ENCODE peak calls at places on chromosomes 13 and 19, in five cellular contexts. C is lower leg skin, S is IMR-90, B is MM.1S, P is colonic mucosa. J is an unnamed sample.

GRCh38 chr13:51926528-51926885 is 64.7 kb downstream of the CCDC70 start:
- DNase-seq in C (no peak), S (no peak), B (no peak), P (no peak), J (no peak)

GRCh38 chr13:111161601-111162600 is 46.8 kb downstream of the ARHGEF7 start:
- DNase-seq in C (no peak), S (no peak), B (no peak), P (no peak), J (peak)

GRCh38 chr19:55015126-55015525 is 22.9 kb downstream of the GP6 start:
- DNase-seq in C (no peak), S (no peak), B (no peak), P (no peak), J (no peak)

GRCh38 chr19:35470128-35470527 is 20.1 kb downstream of the KRTDAP start:
- DNase-seq in C (no peak), S (no peak), B (no peak), P (no peak), J (no peak)

GRCh38 chr19:42143341-42144234 is 11.3 kb upstream of the POU2F2 start:
- DNase-seq in C (no peak), S (peak), B (no peak), P (no peak), J (no peak)

GRCh38 chr13:77990973-77991372 is 72.3 kb upstream of the EDNRB start:
- DNase-seq in C (no peak), S (no peak), B (no peak), P (no peak), J (no peak)

GRCh38 chr19:57903298-57904174 is 12.9 kb downstream of the ZNF417 start:
- DNase-seq in C (peak), S (peak), B (no peak), P (no peak), J (no peak)

GRCh38 chr13:51113969-51114368 is 2.9 kb upstream of the C13orf42 start:
- DNase-seq in C (no peak), S (no peak), B (no peak), P (no peak), J (no peak)

GRCh38 chr19:6088677-6089063 is 21.6 kb downstream of the RFX2 start:
- DNase-seq in C (no peak), S (peak), B (no peak), P (no peak), J (no peak)

GRCh38 chr19:38837656-38838121 is 6.1 kb upstream of the ECH1 start:
- DNase-seq in C (no peak), S (peak), B (no peak), P (no peak), J (no peak)

GRCh38 chr19:11479470-11480080 is 1.3 kb downstream of the ELAVL3 start:
- DNase-seq in C (no peak), S (no peak), B (no peak), P (peak), J (peak)

GRCh38 chr19:57075801-57076492 is 43.8 kb upstream of the USP29 start:
- DNase-seq in C (no peak), S (no peak), B (no peak), P (no peak), J (no peak)

GRCh38 chr13:77230560-77230959 is 96.3 kb downstream of the MYCBP2 start:
- DNase-seq in C (no peak), S (no peak), B (no peak), P (no peak), J (no peak)

GRCh38 chr19:40592170-40592569 is 9.0 kb upstream of the LTBP4 start:
- DNase-seq in C (no peak), S (peak), B (peak), P (no peak), J (peak)

GRCh38 chr13:24709186-24709913 is 29.1 kb downstream of the ATP12A start:
- DNase-seq in C (peak), S (no peak), B (peak), P (no peak), J (peak)

GRCh38 chr13:25862156-25862555 is 189.7 kb downstream of the SHISA2 start:
- DNase-seq in C (no peak), S (no peak), B (no peak), P (no peak), J (no peak)

GRCh38 chr13:75226755-75227435 is 255.1 kb downstream of the TBC1D4 start:
- DNase-seq in C (no peak), S (peak), B (no peak), P (no peak), J (no peak)

GRCh38 chr19:11984986-11985385 is 20.1 kb downstream of the ZNF763 start:
- DNase-seq in C (no peak), S (no peak), B (no peak), P (no peak), J (peak)

GRCh38 chr19:36973021-36973843 is 57.1 kb downstream of the ZNF568 start:
- DNase-seq in C (peak), S (peak), B (no peak), P (peak), J (peak)

GRCh38 chr19:55304279-55304978 is 20.6 kb downstream of the BRSK1 start:
- DNase-seq in C (no peak), S (no peak), B (no peak), P (no peak), J (peak)

GRCh38 chr13:37306778-37307544 is 201.5 kb upstream of the CSNK1A1L start:
- DNase-seq in C (no peak), S (peak), B (no peak), P (no peak), J (no peak)

GRCh38 chr13:57627663-57628062 is 3.9 kb upstream of the PCDH17 start:
- DNase-seq in C (no peak), S (peak), B (peak), P (no peak), J (no peak)

GRCh38 chr19:10112037-10112751 is 701 bp downstream of the P2RY11 start:
- DNase-seq in C (no peak), S (no peak), B (peak), P (no peak), J (no peak)

GRCh38 chr13:36341718-36342117 is 4.5 kb downstream of the SPART start:
- DNase-seq in C (no peak), S (peak), B (no peak), P (no peak), J (no peak)

GRCh38 chr13:24230428-24231072 is 70.0 kb downstream of the SPATA13 start:
- DNase-seq in C (no peak), S (no peak), B (no peak), P (no peak), J (no peak)

GRCh38 chr19:47445937-47446402 is 25.7 kb downstream of the SLC8A2 start:
- DNase-seq in C (peak), S (no peak), B (no peak), P (peak), J (no peak)

GRCh38 chr13:75318138-75318833 is 163.7 kb downstream of the TBC1D4 start:
- DNase-seq in C (no peak), S (no peak), B (no peak), P (no peak), J (no peak)

GRCh38 chr13:77786888-77787287 is 89.4 kb downstream of the SLAIN1 start:
- DNase-seq in C (no peak), S (no peak), B (no peak), P (no peak), J (no peak)

GRCh38 chr13:109897988-109898623 is 111.7 kb upstream of the IRS2 start:
- DNase-seq in C (no peak), S (no peak), B (no peak), P (no peak), J (no peak)

GRCh38 chr19:28316464-28316863 is 896.5 kb downstream of the UQCRFS1 start:
- DNase-seq in C (peak), S (no peak), B (no peak), P (no peak), J (no peak)

GRCh38 chr13:110359840-110360301 is 52.8 kb downstream of the COL4A2 start:
- DNase-seq in C (no peak), S (peak), B (no peak), P (no peak), J (no peak)

GRCh38 chr19:4993683-4994082 is 24.8 kb downstream of the KDM4B start:
- DNase-seq in C (no peak), S (no peak), B (no peak), P (no peak), J (no peak)

DNA sequence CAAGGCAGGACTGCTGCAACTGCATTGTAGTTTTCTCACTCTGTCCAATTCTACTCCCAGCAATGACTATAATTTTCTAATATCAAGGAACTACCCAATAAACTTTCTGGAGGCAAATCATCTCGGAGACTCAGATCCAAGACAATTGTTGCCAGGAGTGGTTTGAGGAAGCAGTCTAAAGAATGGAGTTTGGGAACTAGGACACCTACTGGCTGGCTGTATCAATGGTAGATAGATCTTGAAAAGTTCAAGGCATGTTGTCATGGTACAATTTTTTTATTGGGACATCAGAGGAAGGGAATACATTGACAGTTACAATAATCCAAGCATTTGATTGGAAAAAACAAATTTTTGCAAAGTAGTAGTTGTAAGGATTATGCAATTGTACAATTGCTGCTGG is 648.3 kb upstream of the SLITRK6 start:
- DNase-seq in C (no peak), S (no peak), B (no peak), P (no peak), J (no peak)
- TF ChIP-seq CTCF in C (no peak), S (no peak), B (no peak), P (no peak), J (no peak)

GRCh38 chr13:32022292-32022691 is 9.3 kb upstream of the FRY start:
- DNase-seq in C (no peak), S (no peak), B (no peak), P (no peak), J (no peak)

GRCh38 chr13:32024750-32025149 is 6.8 kb upstream of the FRY start:
- DNase-seq in C (no peak), S (no peak), B (no peak), P (no peak), J (no peak)

GRCh38 chr13:32023698-32024097 is 7.9 kb upstream of the FRY start:
- DNase-seq in C (no peak), S (no peak), B (no peak), P (no peak), J (no peak)

GRCh38 chr13:32021785-32022184 is 9.8 kb upstream of the FRY start:
- DNase-seq in C (no peak), S (no peak), B (no peak), P (no peak), J (no peak)

GRCh38 chr13:32023096-32023495 is 8.5 kb upstream of the FRY start:
- DNase-seq in C (no peak), S (no peak), B (no peak), P (no peak), J (no peak)
- TF ChIP-seq CTCF in C (no peak), S (no peak), B (no peak), P (no peak), J (no peak)

DNA sequence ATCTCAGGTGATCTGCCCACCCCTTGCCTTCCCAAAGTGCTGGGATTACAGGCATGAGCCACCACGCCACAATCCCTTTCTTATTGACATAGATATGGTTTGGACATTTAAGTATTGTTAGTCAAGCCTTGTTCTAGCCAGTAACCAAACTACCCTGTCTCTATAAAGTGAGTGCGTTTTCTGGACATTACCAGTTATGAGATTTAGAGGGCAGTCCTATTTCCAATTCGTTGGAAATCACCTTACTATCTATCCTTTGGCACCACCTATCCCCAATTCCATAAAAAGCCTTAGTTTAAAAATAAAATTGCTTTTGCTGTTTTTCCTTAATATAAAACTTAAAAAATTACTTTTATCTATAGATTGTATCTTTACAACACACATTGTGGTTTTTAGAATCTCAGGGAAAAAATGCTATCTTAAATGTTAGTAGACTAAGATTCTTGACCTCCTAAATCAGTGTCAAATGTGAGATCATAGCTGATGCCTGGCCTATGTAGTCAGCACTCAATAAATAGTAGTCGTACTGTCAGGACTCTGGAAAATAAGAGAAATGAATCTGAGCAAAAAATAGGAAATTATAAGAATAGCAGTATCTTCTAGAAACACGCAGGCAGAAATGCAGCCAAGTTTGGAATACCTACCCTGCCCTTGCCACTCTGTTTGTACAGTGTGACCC is 57.0 kb downstream of the NUFIP1 start:
- DNase-seq in C (no peak), S (peak), B (no peak), P (no peak), J (no peak)
- TF ChIP-seq CTCF in C (no peak), S (no peak), B (no peak), P (no peak), J (no peak)

GRCh38 chr19:7869453-7869909 is 4.7 kb downstream of the PRR36 start:
- DNase-seq in C (peak), S (peak), B (peak), P (peak), J (peak)
- TF ChIP-seq CTCF in C (no peak), S (no peak), B (peak), P (no peak), J (no peak)

GRCh38 chr13:28001049-28001448 is 12.6 kb upstream of the URAD start:
- DNase-seq in C (peak), S (no peak), B (no peak), P (no peak), J (no peak)

GRCh38 chr13:28001837-28002473 is 13.5 kb upstream of the URAD start:
- DNase-seq in C (peak), S (no peak), B (no peak), P (no peak), J (no peak)

GRCh38 chr13:28000567-28000966 is 12.1 kb upstream of the URAD start:
- DNase-seq in C (peak), S (no peak), B (no peak), P (no peak), J (no peak)

GRCh38 chr13:28002886-28003698 is 14.6 kb upstream of the URAD start:
- DNase-seq in C (peak), S (peak), B (no peak), P (no peak), J (no peak)

GRCh38 chr13:27997904-27998522 is 9.5 kb upstream of the URAD start:
- DNase-seq in C (peak), S (peak), B (peak), P (peak), J (peak)
- TF ChIP-seq CTCF in C (no peak), S (peak), B (peak), P (peak), J (peak)

GRCh38 chr19:18441804-18442788 is 4.2 kb upstream of the ISYNA1 start:
- DNase-seq in C (no peak), S (no peak), B (no peak), P (no peak), J (no peak)

GRCh38 chr19:18439025-18439909 is 1.3 kb upstream of the ISYNA1 start:
- DNase-seq in C (no peak), S (peak), B (no peak), P (no peak), J (no peak)

GRCh38 chr19:18439910-18440237 is 1.9 kb upstream of the ISYNA1 start:
- DNase-seq in C (no peak), S (no peak), B (no peak), P (no peak), J (no peak)

GRCh38 chr19:18440936-18441803 is 3.2 kb upstream of the ISYNA1 start:
- DNase-seq in C (no peak), S (no peak), B (no peak), P (no peak), J (no peak)

GRCh38 chr19:18440421-18440877 is 2.5 kb upstream of the ISYNA1 start:
- DNase-seq in C (no peak), S (no peak), B (no peak), P (no peak), J (peak)
- TF ChIP-seq CTCF in C (no peak), S (peak), B (peak), P (peak), J (peak)

GRCh38 chr13:29254971-29255370 is 340.5 kb downstream of the SLC7A1 start:
- DNase-seq in C (no peak), S (no peak), B (no peak), P (no peak), J (no peak)

GRCh38 chr13:29266261-29266660 is 329.2 kb downstream of the SLC7A1 start:
- DNase-seq in C (no peak), S (no peak), B (no peak), P (no peak), J (no peak)

GRCh38 chr13:29255567-29255966 is 339.9 kb downstream of the SLC7A1 start:
- DNase-seq in C (no peak), S (no peak), B (no peak), P (no peak), J (no peak)

GRCh38 chr13:29260684-29261083 is 334.8 kb downstream of the SLC7A1 start:
- DNase-seq in C (no peak), S (no peak), B (no peak), P (no peak), J (no peak)
- TF ChIP-seq CTCF in C (no peak), S (no peak), B (no peak), P (no peak), J (peak)

GRCh38 chr19:33407140-33407551 is 33.6 kb downstream of the CEBPG start:
- DNase-seq in C (no peak), S (no peak), B (no peak), P (no peak), J (no peak)

GRCh38 chr19:33406521-33407139 is 33.1 kb downstream of the CEBPG start:
- DNase-seq in C (peak), S (peak), B (peak), P (peak), J (peak)

GRCh38 chr19:33408538-33408937 is 35.0 kb downstream of the CEBPG start:
- DNase-seq in C (no peak), S (no peak), B (no peak), P (no peak), J (no peak)

GRCh38 chr19:33408116-33408515 is 34.6 kb downstream of the CEBPG start:
- DNase-seq in C (no peak), S (no peak), B (no peak), P (no peak), J (no peak)

DNA sequence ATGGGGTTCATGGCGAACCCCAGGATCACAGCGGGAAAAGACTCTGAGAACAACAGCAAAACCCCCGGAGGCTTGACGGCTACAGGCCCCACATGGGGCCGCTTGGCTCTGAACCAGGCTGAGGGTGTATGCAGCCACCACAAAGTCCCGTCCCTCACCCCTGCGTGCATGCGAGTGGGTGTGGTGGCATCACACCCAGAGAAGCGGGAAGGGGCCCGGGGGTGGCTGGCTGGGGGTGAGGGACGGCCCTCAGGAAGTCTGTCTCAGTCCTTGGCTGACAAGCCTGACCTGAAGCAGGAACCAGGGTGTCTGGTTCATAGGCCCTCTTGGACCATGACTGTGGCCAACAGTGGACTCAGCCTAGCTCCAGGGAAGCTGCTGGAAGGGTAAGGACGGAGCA is 34.2 kb downstream of the CEBPG start:
- DNase-seq in C (no peak), S (no peak), B (no peak), P (no peak), J (no peak)
- TF ChIP-seq CTCF in C (no peak), S (no peak), B (no peak), P (no peak), J (no peak)

GRCh38 chr13:46753917-46754316 is 43.0 kb downstream of the ESD start:
- DNase-seq in C (no peak), S (no peak), B (no peak), P (no peak), J (no peak)

GRCh38 chr13:46754812-46755211 is 42.1 kb downstream of the ESD start:
- DNase-seq in C (no peak), S (no peak), B (no peak), P (no peak), J (no peak)

GRCh38 chr13:46749951-46750350 is 47.0 kb downstream of the ESD start:
- DNase-seq in C (no peak), S (peak), B (no peak), P (no peak), J (no peak)

GRCh38 chr13:46753137-46753536 is 43.8 kb downstream of the ESD start:
- DNase-seq in C (no peak), S (no peak), B (no peak), P (no peak), J (no peak)

DNA sequence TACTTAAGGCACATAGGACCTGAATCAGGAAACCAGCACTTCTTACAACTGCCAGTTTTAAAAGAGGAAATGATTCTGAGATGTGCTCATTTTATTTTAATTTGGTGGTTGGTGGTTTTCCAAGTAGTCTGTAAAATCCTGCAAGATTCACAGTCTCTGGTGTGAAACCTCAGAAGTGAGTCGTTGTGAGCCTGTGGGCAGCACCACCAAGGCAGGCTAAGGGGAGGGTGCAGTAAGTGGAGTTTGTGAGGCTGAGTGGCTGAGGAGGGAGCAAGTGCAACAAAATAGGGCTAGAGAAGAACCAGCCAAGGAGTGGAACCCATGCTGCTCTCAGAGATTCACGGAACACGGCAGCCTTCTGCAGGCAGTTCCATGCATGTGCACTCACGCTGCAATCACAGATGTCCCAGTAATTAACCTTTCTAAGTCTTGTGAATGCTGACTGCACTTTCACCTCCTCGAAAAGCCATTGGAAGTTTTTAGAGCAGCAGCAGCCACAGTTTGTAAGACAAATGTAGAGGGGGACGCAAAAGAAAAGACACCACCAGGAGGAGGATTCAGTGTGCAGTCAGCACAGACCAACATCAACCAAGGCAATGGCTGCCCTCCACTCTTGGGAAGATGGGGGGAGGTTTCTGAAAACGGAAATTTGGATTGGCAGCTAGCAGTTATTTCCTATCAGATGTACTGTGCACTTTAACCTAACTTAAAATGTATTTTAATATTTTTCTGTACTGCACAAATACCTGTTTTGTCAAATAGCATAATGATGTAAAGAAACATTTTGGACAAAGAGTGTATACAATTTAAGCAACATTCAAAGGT is 44.9 kb downstream of the ESD start:
- DNase-seq in C (no peak), S (peak), B (no peak), P (no peak), J (peak)
- TF ChIP-seq CTCF in C (no peak), S (no peak), B (no peak), P (no peak), J (no peak)

GRCh38 chr19:1266116-1266817 is 2.9 kb upstream of the CIRBP start:
- DNase-seq in C (peak), S (peak), B (peak), P (peak), J (peak)
- TF ChIP-seq CTCF in C (no peak), S (no peak), B (no peak), P (no peak), J (no peak)